ENCODE peak calls at places on chromosomes 11 and 22, in seven cellular contexts. One of them, this sample, is unnamed.

GRCh38 chr22:28981818-28982499 is 79.7 kb downstream of the C22orf31 start:
- DNase-seq in cardiac fibroblast: no peak
- DNase-seq in stomach: no peak
- DNase-seq in activated CD4-positive, alpha-beta T cell treated with anti-CD3 and anti-CD28 coated beads for 48 hours: no peak
- DNase-seq in NCI-H774: no peak
- DNase-seq in KBM-7: no peak
- DNase-seq in stimulated activated CD8-positive, alpha-beta memory T cell treated with anti-CD3 and anti-CD28 coated beads, Interleukin-2, amount 100 ng/mL, for 1 hour: no peak
- DNase-seq in this sample: no peak

GRCh38 chr11:107123022-107123421 is 104.7 kb upstream of the GUCY1A2 start:
- DNase-seq in cardiac fibroblast: no peak
- DNase-seq in stomach: no peak
- DNase-seq in activated CD4-positive, alpha-beta T cell treated with anti-CD3 and anti-CD28 coated beads for 48 hours: no peak
- DNase-seq in NCI-H774: no peak
- DNase-seq in KBM-7: no peak
- DNase-seq in stimulated activated CD8-positive, alpha-beta memory T cell treated with anti-CD3 and anti-CD28 coated beads, Interleukin-2, amount 100 ng/mL, for 1 hour: no peak
- DNase-seq in this sample: no peak

GRCh38 chr22:28430656-28431055 is 249.0 kb downstream of the TTC28 start:
- DNase-seq in cardiac fibroblast: no peak
- DNase-seq in stomach: no peak
- DNase-seq in activated CD4-positive, alpha-beta T cell treated with anti-CD3 and anti-CD28 coated beads for 48 hours: no peak
- DNase-seq in NCI-H774: no peak
- DNase-seq in KBM-7: no peak
- DNase-seq in stimulated activated CD8-positive, alpha-beta memory T cell treated with anti-CD3 and anti-CD28 coated beads, Interleukin-2, amount 100 ng/mL, for 1 hour: no peak
- DNase-seq in this sample: no peak

GRCh38 chr11:64048042-64048854 is 12.5 kb downstream of the FLRT1 start:
- DNase-seq in cardiac fibroblast: no peak
- DNase-seq in stomach: no peak
- DNase-seq in activated CD4-positive, alpha-beta T cell treated with anti-CD3 and anti-CD28 coated beads for 48 hours: no peak
- DNase-seq in NCI-H774: no peak
- DNase-seq in KBM-7: no peak
- DNase-seq in stimulated activated CD8-positive, alpha-beta memory T cell treated with anti-CD3 and anti-CD28 coated beads, Interleukin-2, amount 100 ng/mL, for 1 hour: no peak
- DNase-seq in this sample: no peak

GRCh38 chr22:49327411-49327810 is 500.3 kb downstream of the BRD1 start:
- DNase-seq in cardiac fibroblast: no peak
- DNase-seq in stomach: peak
- DNase-seq in activated CD4-positive, alpha-beta T cell treated with anti-CD3 and anti-CD28 coated beads for 48 hours: no peak
- DNase-seq in NCI-H774: no peak
- DNase-seq in KBM-7: no peak
- DNase-seq in stimulated activated CD8-positive, alpha-beta memory T cell treated with anti-CD3 and anti-CD28 coated beads, Interleukin-2, amount 100 ng/mL, for 1 hour: no peak
- DNase-seq in this sample: no peak

GRCh38 chr11:67295846-67296245 is 6.7 kb downstream of the ANKRD13D start:
- DNase-seq in cardiac fibroblast: no peak
- DNase-seq in stomach: no peak
- DNase-seq in activated CD4-positive, alpha-beta T cell treated with anti-CD3 and anti-CD28 coated beads for 48 hours: no peak
- DNase-seq in NCI-H774: no peak
- DNase-seq in KBM-7: no peak
- DNase-seq in stimulated activated CD8-positive, alpha-beta memory T cell treated with anti-CD3 and anti-CD28 coated beads, Interleukin-2, amount 100 ng/mL, for 1 hour: no peak
- DNase-seq in this sample: no peak

GRCh38 chr11:112520293-112520692 is 259.6 kb upstream of the PLET1 start:
- DNase-seq in cardiac fibroblast: no peak
- DNase-seq in stomach: no peak
- DNase-seq in activated CD4-positive, alpha-beta T cell treated with anti-CD3 and anti-CD28 coated beads for 48 hours: no peak
- DNase-seq in NCI-H774: no peak
- DNase-seq in KBM-7: no peak
- DNase-seq in stimulated activated CD8-positive, alpha-beta memory T cell treated with anti-CD3 and anti-CD28 coated beads, Interleukin-2, amount 100 ng/mL, for 1 hour: no peak
- DNase-seq in this sample: no peak

GRCh38 chr11:65555693-65556231 is 2.4 kb downstream of the LTBP3 start:
- DNase-seq in cardiac fibroblast: peak
- DNase-seq in stomach: no peak
- DNase-seq in activated CD4-positive, alpha-beta T cell treated with anti-CD3 and anti-CD28 coated beads for 48 hours: peak
- DNase-seq in NCI-H774: no peak
- DNase-seq in KBM-7: no peak
- DNase-seq in stimulated activated CD8-positive, alpha-beta memory T cell treated with anti-CD3 and anti-CD28 coated beads, Interleukin-2, amount 100 ng/mL, for 1 hour: no peak
- DNase-seq in this sample: no peak

GRCh38 chr11:94046796-94047195 is 25.6 kb downstream of the HEPHL1 start:
- DNase-seq in cardiac fibroblast: no peak
- DNase-seq in stomach: no peak
- DNase-seq in activated CD4-positive, alpha-beta T cell treated with anti-CD3 and anti-CD28 coated beads for 48 hours: no peak
- DNase-seq in NCI-H774: no peak
- DNase-seq in KBM-7: no peak
- DNase-seq in stimulated activated CD8-positive, alpha-beta memory T cell treated with anti-CD3 and anti-CD28 coated beads, Interleukin-2, amount 100 ng/mL, for 1 hour: no peak
- DNase-seq in this sample: no peak

GRCh38 chr22:37021710-37022482 is 2.4 kb downstream of the MPST start:
- DNase-seq in cardiac fibroblast: peak
- DNase-seq in stomach: peak
- DNase-seq in activated CD4-positive, alpha-beta T cell treated with anti-CD3 and anti-CD28 coated beads for 48 hours: peak
- DNase-seq in NCI-H774: no peak
- DNase-seq in KBM-7: peak
- DNase-seq in stimulated activated CD8-positive, alpha-beta memory T cell treated with anti-CD3 and anti-CD28 coated beads, Interleukin-2, amount 100 ng/mL, for 1 hour: peak
- DNase-seq in this sample: no peak

GRCh38 chr22:35558719-35559118 is 18.1 kb downstream of the RASD2 start:
- DNase-seq in cardiac fibroblast: no peak
- DNase-seq in stomach: no peak
- DNase-seq in activated CD4-positive, alpha-beta T cell treated with anti-CD3 and anti-CD28 coated beads for 48 hours: no peak
- DNase-seq in NCI-H774: no peak
- DNase-seq in KBM-7: no peak
- DNase-seq in stimulated activated CD8-positive, alpha-beta memory T cell treated with anti-CD3 and anti-CD28 coated beads, Interleukin-2, amount 100 ng/mL, for 1 hour: no peak
- DNase-seq in this sample: no peak

GRCh38 chr11:116473236-116473769 is 299.5 kb downstream of the BUD13 start:
- DNase-seq in cardiac fibroblast: no peak
- DNase-seq in stomach: no peak
- DNase-seq in activated CD4-positive, alpha-beta T cell treated with anti-CD3 and anti-CD28 coated beads for 48 hours: no peak
- DNase-seq in NCI-H774: no peak
- DNase-seq in KBM-7: no peak
- DNase-seq in stimulated activated CD8-positive, alpha-beta memory T cell treated with anti-CD3 and anti-CD28 coated beads, Interleukin-2, amount 100 ng/mL, for 1 hour: no peak
- DNase-seq in this sample: no peak

GRCh38 chr22:44574581-44575343 is 76.7 kb upstream of the RTL6 start:
- DNase-seq in cardiac fibroblast: no peak
- DNase-seq in stomach: peak
- DNase-seq in activated CD4-positive, alpha-beta T cell treated with anti-CD3 and anti-CD28 coated beads for 48 hours: no peak
- DNase-seq in NCI-H774: no peak
- DNase-seq in KBM-7: no peak
- DNase-seq in stimulated activated CD8-positive, alpha-beta memory T cell treated with anti-CD3 and anti-CD28 coated beads, Interleukin-2, amount 100 ng/mL, for 1 hour: no peak
- DNase-seq in this sample: no peak

GRCh38 chr11:118216621-118217526 is 7.9 kb downstream of the JAML start:
- DNase-seq in cardiac fibroblast: no peak
- DNase-seq in stomach: no peak
- DNase-seq in activated CD4-positive, alpha-beta T cell treated with anti-CD3 and anti-CD28 coated beads for 48 hours: peak
- DNase-seq in NCI-H774: no peak
- DNase-seq in KBM-7: no peak
- DNase-seq in stimulated activated CD8-positive, alpha-beta memory T cell treated with anti-CD3 and anti-CD28 coated beads, Interleukin-2, amount 100 ng/mL, for 1 hour: no peak
- DNase-seq in this sample: no peak

GRCh38 chr11:133531971-133532651 is at the start of gene OPCML:
- DNase-seq in cardiac fibroblast: no peak
- DNase-seq in stomach: no peak
- DNase-seq in activated CD4-positive, alpha-beta T cell treated with anti-CD3 and anti-CD28 coated beads for 48 hours: no peak
- DNase-seq in NCI-H774: no peak
- DNase-seq in KBM-7: no peak
- DNase-seq in stimulated activated CD8-positive, alpha-beta memory T cell treated with anti-CD3 and anti-CD28 coated beads, Interleukin-2, amount 100 ng/mL, for 1 hour: no peak
- DNase-seq in this sample: peak

GRCh38 chr11:38791346-38791961 is 2193.4 kb upstream of the RAG2 start:
- DNase-seq in cardiac fibroblast: peak
- DNase-seq in stomach: no peak
- DNase-seq in activated CD4-positive, alpha-beta T cell treated with anti-CD3 and anti-CD28 coated beads for 48 hours: peak
- DNase-seq in NCI-H774: peak
- DNase-seq in KBM-7: peak
- DNase-seq in stimulated activated CD8-positive, alpha-beta memory T cell treated with anti-CD3 and anti-CD28 coated beads, Interleukin-2, amount 100 ng/mL, for 1 hour: no peak
- DNase-seq in this sample: peak

GRCh38 chr11:62507023-62507422 is 39.6 kb downstream of the AHNAK start:
- DNase-seq in cardiac fibroblast: no peak
- DNase-seq in stomach: no peak
- DNase-seq in activated CD4-positive, alpha-beta T cell treated with anti-CD3 and anti-CD28 coated beads for 48 hours: no peak
- DNase-seq in NCI-H774: no peak
- DNase-seq in KBM-7: no peak
- DNase-seq in stimulated activated CD8-positive, alpha-beta memory T cell treated with anti-CD3 and anti-CD28 coated beads, Interleukin-2, amount 100 ng/mL, for 1 hour: no peak
- DNase-seq in this sample: no peak

GRCh38 chr11:100637706-100638105 is 49.4 kb upstream of the ARHGAP42 start:
- DNase-seq in cardiac fibroblast: no peak
- DNase-seq in stomach: no peak
- DNase-seq in activated CD4-positive, alpha-beta T cell treated with anti-CD3 and anti-CD28 coated beads for 48 hours: no peak
- DNase-seq in NCI-H774: no peak
- DNase-seq in KBM-7: no peak
- DNase-seq in stimulated activated CD8-positive, alpha-beta memory T cell treated with anti-CD3 and anti-CD28 coated beads, Interleukin-2, amount 100 ng/mL, for 1 hour: no peak
- DNase-seq in this sample: no peak

GRCh38 chr11:102974552-102975280 is 19.2 kb upstream of the MMP13 start:
- DNase-seq in cardiac fibroblast: peak
- DNase-seq in stomach: peak
- DNase-seq in activated CD4-positive, alpha-beta T cell treated with anti-CD3 and anti-CD28 coated beads for 48 hours: no peak
- DNase-seq in NCI-H774: no peak
- DNase-seq in KBM-7: no peak
- DNase-seq in stimulated activated CD8-positive, alpha-beta memory T cell treated with anti-CD3 and anti-CD28 coated beads, Interleukin-2, amount 100 ng/mL, for 1 hour: no peak
- DNase-seq in this sample: no peak

GRCh38 chr11:68974421-68975194 is 6.2 kb downstream of the MRGPRD start:
- DNase-seq in cardiac fibroblast: peak
- DNase-seq in stomach: no peak
- DNase-seq in activated CD4-positive, alpha-beta T cell treated with anti-CD3 and anti-CD28 coated beads for 48 hours: peak
- DNase-seq in NCI-H774: peak
- DNase-seq in KBM-7: no peak
- DNase-seq in stimulated activated CD8-positive, alpha-beta memory T cell treated with anti-CD3 and anti-CD28 coated beads, Interleukin-2, amount 100 ng/mL, for 1 hour: no peak
- DNase-seq in this sample: no peak

GRCh38 chr11:71542856-71543743 is 5.1 kb upstream of the KRTAP5-9 start:
- DNase-seq in cardiac fibroblast: peak
- DNase-seq in stomach: no peak
- DNase-seq in activated CD4-positive, alpha-beta T cell treated with anti-CD3 and anti-CD28 coated beads for 48 hours: peak
- DNase-seq in NCI-H774: no peak
- DNase-seq in KBM-7: no peak
- DNase-seq in stimulated activated CD8-positive, alpha-beta memory T cell treated with anti-CD3 and anti-CD28 coated beads, Interleukin-2, amount 100 ng/mL, for 1 hour: no peak
- DNase-seq in this sample: no peak

GRCh38 chr11:34052608-34053160 is 1.2 kb downstream of the CAPRIN1 start:
- DNase-seq in cardiac fibroblast: no peak
- DNase-seq in stomach: peak
- DNase-seq in activated CD4-positive, alpha-beta T cell treated with anti-CD3 and anti-CD28 coated beads for 48 hours: peak
- DNase-seq in NCI-H774: no peak
- DNase-seq in KBM-7: no peak
- DNase-seq in stimulated activated CD8-positive, alpha-beta memory T cell treated with anti-CD3 and anti-CD28 coated beads, Interleukin-2, amount 100 ng/mL, for 1 hour: no peak
- DNase-seq in this sample: no peak

GRCh38 chr11:132632641-132633124 is 899.6 kb downstream of the OPCML start:
- DNase-seq in cardiac fibroblast: peak
- DNase-seq in stomach: no peak
- DNase-seq in activated CD4-positive, alpha-beta T cell treated with anti-CD3 and anti-CD28 coated beads for 48 hours: no peak
- DNase-seq in NCI-H774: no peak
- DNase-seq in KBM-7: no peak
- DNase-seq in stimulated activated CD8-positive, alpha-beta memory T cell treated with anti-CD3 and anti-CD28 coated beads, Interleukin-2, amount 100 ng/mL, for 1 hour: no peak
- DNase-seq in this sample: no peak

GRCh38 chr22:41243361-41243760 is 2.6 kb upstream of the CHADL start:
- DNase-seq in cardiac fibroblast: no peak
- DNase-seq in stomach: no peak
- DNase-seq in activated CD4-positive, alpha-beta T cell treated with anti-CD3 and anti-CD28 coated beads for 48 hours: no peak
- DNase-seq in NCI-H774: no peak
- DNase-seq in KBM-7: no peak
- DNase-seq in stimulated activated CD8-positive, alpha-beta memory T cell treated with anti-CD3 and anti-CD28 coated beads, Interleukin-2, amount 100 ng/mL, for 1 hour: no peak
- DNase-seq in this sample: no peak

GRCh38 chr11:72751293-72752087 is 718 bp downstream of the ARAP1 start:
- DNase-seq in cardiac fibroblast: no peak
- DNase-seq in stomach: no peak
- DNase-seq in activated CD4-positive, alpha-beta T cell treated with anti-CD3 and anti-CD28 coated beads for 48 hours: no peak
- DNase-seq in NCI-H774: no peak
- DNase-seq in KBM-7: no peak
- DNase-seq in stimulated activated CD8-positive, alpha-beta memory T cell treated with anti-CD3 and anti-CD28 coated beads, Interleukin-2, amount 100 ng/mL, for 1 hour: no peak
- DNase-seq in this sample: no peak

GRCh38 chr11:57781529-57781943 is 19.9 kb downstream of the CTNND1 start:
- DNase-seq in cardiac fibroblast: peak
- DNase-seq in stomach: peak
- DNase-seq in activated CD4-positive, alpha-beta T cell treated with anti-CD3 and anti-CD28 coated beads for 48 hours: no peak
- DNase-seq in NCI-H774: no peak
- DNase-seq in KBM-7: no peak
- DNase-seq in stimulated activated CD8-positive, alpha-beta memory T cell treated with anti-CD3 and anti-CD28 coated beads, Interleukin-2, amount 100 ng/mL, for 1 hour: no peak
- DNase-seq in this sample: no peak

GRCh38 chr11:69799582-69799981 is 19.6 kb downstream of the FGF3 start:
- DNase-seq in cardiac fibroblast: peak
- DNase-seq in stomach: no peak
- DNase-seq in activated CD4-positive, alpha-beta T cell treated with anti-CD3 and anti-CD28 coated beads for 48 hours: peak
- DNase-seq in NCI-H774: no peak
- DNase-seq in KBM-7: no peak
- DNase-seq in stimulated activated CD8-positive, alpha-beta memory T cell treated with anti-CD3 and anti-CD28 coated beads, Interleukin-2, amount 100 ng/mL, for 1 hour: no peak
- DNase-seq in this sample: no peak

GRCh38 chr11:3162410-3163240 is 2.5 kb downstream of the OSBPL5 start:
- DNase-seq in cardiac fibroblast: no peak
- DNase-seq in stomach: no peak
- DNase-seq in activated CD4-positive, alpha-beta T cell treated with anti-CD3 and anti-CD28 coated beads for 48 hours: no peak
- DNase-seq in NCI-H774: no peak
- DNase-seq in KBM-7: no peak
- DNase-seq in stimulated activated CD8-positive, alpha-beta memory T cell treated with anti-CD3 and anti-CD28 coated beads, Interleukin-2, amount 100 ng/mL, for 1 hour: no peak
- DNase-seq in this sample: no peak

GRCh38 chr22:35637943-35638342 is 10.3 kb upstream of the APOL6 start:
- DNase-seq in cardiac fibroblast: peak
- DNase-seq in stomach: no peak
- DNase-seq in activated CD4-positive, alpha-beta T cell treated with anti-CD3 and anti-CD28 coated beads for 48 hours: no peak
- DNase-seq in NCI-H774: no peak
- DNase-seq in KBM-7: no peak
- DNase-seq in stimulated activated CD8-positive, alpha-beta memory T cell treated with anti-CD3 and anti-CD28 coated beads, Interleukin-2, amount 100 ng/mL, for 1 hour: no peak
- DNase-seq in this sample: no peak

GRCh38 chr11:129766858-129767604 is 48.6 kb upstream of the TMEM45B start:
- DNase-seq in cardiac fibroblast: peak
- DNase-seq in stomach: peak
- DNase-seq in activated CD4-positive, alpha-beta T cell treated with anti-CD3 and anti-CD28 coated beads for 48 hours: peak
- DNase-seq in NCI-H774: no peak
- DNase-seq in KBM-7: peak
- DNase-seq in stimulated activated CD8-positive, alpha-beta memory T cell treated with anti-CD3 and anti-CD28 coated beads, Interleukin-2, amount 100 ng/mL, for 1 hour: no peak
- DNase-seq in this sample: peak

GRCh38 chr22:44026630-44027511 is 2.8 kb downstream of the PARVB start:
- DNase-seq in cardiac fibroblast: peak
- DNase-seq in stomach: peak
- DNase-seq in activated CD4-positive, alpha-beta T cell treated with anti-CD3 and anti-CD28 coated beads for 48 hours: peak
- DNase-seq in NCI-H774: no peak
- DNase-seq in KBM-7: peak
- DNase-seq in stimulated activated CD8-positive, alpha-beta memory T cell treated with anti-CD3 and anti-CD28 coated beads, Interleukin-2, amount 100 ng/mL, for 1 hour: peak
- DNase-seq in this sample: no peak

GRCh38 chr22:45863981-45864751 is 112.8 kb downstream of the WNT7B start:
- DNase-seq in cardiac fibroblast: peak
- DNase-seq in stomach: peak
- DNase-seq in activated CD4-positive, alpha-beta T cell treated with anti-CD3 and anti-CD28 coated beads for 48 hours: peak
- DNase-seq in NCI-H774: no peak
- DNase-seq in KBM-7: peak
- DNase-seq in stimulated activated CD8-positive, alpha-beta memory T cell treated with anti-CD3 and anti-CD28 coated beads, Interleukin-2, amount 100 ng/mL, for 1 hour: peak
- DNase-seq in this sample: peak

GRCh38 chr11:131624526-131624925 is 254.1 kb downstream of the NTM start:
- DNase-seq in cardiac fibroblast: no peak
- DNase-seq in stomach: no peak
- DNase-seq in activated CD4-positive, alpha-beta T cell treated with anti-CD3 and anti-CD28 coated beads for 48 hours: no peak
- DNase-seq in NCI-H774: no peak
- DNase-seq in KBM-7: no peak
- DNase-seq in stimulated activated CD8-positive, alpha-beta memory T cell treated with anti-CD3 and anti-CD28 coated beads, Interleukin-2, amount 100 ng/mL, for 1 hour: no peak
- DNase-seq in this sample: no peak

This sample was measured in NCI-H748 treated with DMSO at 0.1 percent for 48 hours.